ENCODE peak calls at places on chromosomes 12 and 14, in ten cellular contexts. U is CD4-positive, alpha-beta T cell; H is right lobe of liver; R is dorsolateral prefrontal cortex; J is RWPE1; W is CD4-positive, alpha-beta memory T cell; I is astrocyte; D is sigmoid colon; O is AG04450; B is breast epithelium. F is an unnamed sample.

GRCh38 chr12:23949212-23950010 is at the start of gene SOX5:
- DNase-seq in U (no peak), H (peak; percentile 19), R (peak; percentile 10), J (no peak), W (no peak), I (peak; percentile 75), D (peak; percentile 70), O (peak; percentile 33), B (no peak), F (no peak)

GRCh38 chr12:1911598-1912575 is 6.6 kb downstream of the CACNA2D4 start:
- DNase-seq in U (no peak), H (no peak), R (no peak), J (no peak), W (no peak), I (no peak), D (no peak), O (no peak), B (peak; percentile 33), F (no peak)

GRCh38 chr14:58919262-58919661 is 269.2 kb upstream of the DAAM1 start:
- DNase-seq in U (no peak), H (no peak), R (no peak), J (no peak), W (no peak), I (no peak), D (no peak), O (no peak), B (no peak), F (no peak)

GRCh38 chr14:104664588-104664987 is 24.8 kb upstream of the INF2 start:
- DNase-seq in U (no peak), H (no peak), R (no peak), J (no peak), W (no peak), I (no peak), D (no peak), O (no peak), B (no peak), F (no peak)

GRCh38 chr12:77232045-77232444 is 166.7 kb upstream of the E2F7 start:
- DNase-seq in U (no peak), H (no peak), R (no peak), J (no peak), W (no peak), I (peak; percentile 74), D (no peak), O (peak; percentile 45), B (no peak), F (no peak)

GRCh38 chr14:103871596-103872480 is 24.5 kb upstream of the PPP1R13B start:
- DNase-seq in U (peak; percentile 53), H (peak; percentile 85), R (no peak), J (peak; percentile 80), W (peak; percentile 61), I (no peak), D (no peak), O (no peak), B (no peak), F (no peak)

GRCh38 chr14:23078692-23079116 is 16.2 kb downstream of the ACIN1 start:
- DNase-seq in U (no peak), H (peak; percentile 76), R (no peak), J (peak; percentile 77), W (no peak), I (peak; percentile 91), D (peak; percentile 92), O (peak; percentile 87), B (no peak), F (no peak)

GRCh38 chr12:48630346-48630745 is 51.7 kb downstream of the KANSL2 start:
- DNase-seq in U (no peak), H (no peak), R (no peak), J (no peak), W (no peak), I (no peak), D (no peak), O (no peak), B (no peak), F (no peak)

GRCh38 chr12:125013816-125014442 is 20.5 kb downstream of the BRI3BP start:
- DNase-seq in U (no peak), H (no peak), R (no peak), J (no peak), W (no peak), I (no peak), D (no peak), O (no peak), B (no peak), F (no peak)

GRCh38 chr12:125017801-125018200 is 24.4 kb downstream of the BRI3BP start:
- DNase-seq in U (no peak), H (no peak), R (no peak), J (no peak), W (no peak), I (no peak), D (no peak), O (no peak), B (no peak), F (no peak)

GRCh38 chr12:125014526-125014925 is 21.1 kb downstream of the BRI3BP start:
- DNase-seq in U (no peak), H (no peak), R (no peak), J (no peak), W (no peak), I (no peak), D (no peak), O (no peak), B (no peak), F (no peak)

GRCh38 chr12:125018356-125018755 is 24.9 kb downstream of the BRI3BP start:
- DNase-seq in U (no peak), H (no peak), R (no peak), J (no peak), W (no peak), I (no peak), D (no peak), O (no peak), B (no peak), F (no peak)

DNA sequence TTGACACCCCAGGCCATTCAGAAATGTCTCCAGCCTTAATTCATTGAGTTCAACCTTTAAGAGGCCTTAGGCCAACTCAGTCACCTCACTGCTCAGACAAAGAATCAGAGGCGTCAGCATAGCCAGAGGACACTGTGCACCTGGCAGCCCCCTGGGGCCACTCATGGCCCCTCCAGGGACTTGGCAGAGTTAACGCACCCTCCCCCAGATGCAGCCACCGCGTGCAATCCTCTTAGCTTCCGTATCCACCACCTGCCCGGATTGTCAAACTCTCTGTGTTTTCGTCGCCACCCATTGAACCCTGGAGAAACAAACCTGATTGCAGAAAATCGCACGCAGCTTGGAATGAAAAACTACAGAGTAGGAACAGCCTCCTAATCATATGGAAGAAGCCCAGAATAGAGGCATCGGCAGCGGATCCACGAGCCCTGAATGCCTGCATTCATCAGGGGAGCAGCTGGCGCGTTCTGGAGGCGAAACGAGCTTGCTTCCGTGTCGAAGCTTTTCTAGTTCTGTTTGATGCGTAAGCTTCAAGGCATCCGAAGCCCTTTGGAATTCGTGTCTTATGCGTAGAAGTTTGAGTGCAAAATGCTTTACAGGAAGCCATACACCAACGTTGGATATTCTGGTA is 22.4 kb downstream of the BRI3BP start:
- DNase-seq in U (no peak), H (no peak), R (peak; percentile 56), J (no peak), W (no peak), I (peak; percentile 70), D (no peak), O (no peak), B (no peak), F (no peak)
- H3K27ac ChIP-seq in U (no peak overlapping the region), H (no peak overlapping the region), R (peak overlapping the region; percentile 70), J (no peak overlapping the region), W (no peak overlapping the region), I (no peak overlapping the region), D (no peak overlapping the region), O (no peak overlapping the region), B (no peak overlapping the region), F (peak overlapping the region; percentile 82)

DNA sequence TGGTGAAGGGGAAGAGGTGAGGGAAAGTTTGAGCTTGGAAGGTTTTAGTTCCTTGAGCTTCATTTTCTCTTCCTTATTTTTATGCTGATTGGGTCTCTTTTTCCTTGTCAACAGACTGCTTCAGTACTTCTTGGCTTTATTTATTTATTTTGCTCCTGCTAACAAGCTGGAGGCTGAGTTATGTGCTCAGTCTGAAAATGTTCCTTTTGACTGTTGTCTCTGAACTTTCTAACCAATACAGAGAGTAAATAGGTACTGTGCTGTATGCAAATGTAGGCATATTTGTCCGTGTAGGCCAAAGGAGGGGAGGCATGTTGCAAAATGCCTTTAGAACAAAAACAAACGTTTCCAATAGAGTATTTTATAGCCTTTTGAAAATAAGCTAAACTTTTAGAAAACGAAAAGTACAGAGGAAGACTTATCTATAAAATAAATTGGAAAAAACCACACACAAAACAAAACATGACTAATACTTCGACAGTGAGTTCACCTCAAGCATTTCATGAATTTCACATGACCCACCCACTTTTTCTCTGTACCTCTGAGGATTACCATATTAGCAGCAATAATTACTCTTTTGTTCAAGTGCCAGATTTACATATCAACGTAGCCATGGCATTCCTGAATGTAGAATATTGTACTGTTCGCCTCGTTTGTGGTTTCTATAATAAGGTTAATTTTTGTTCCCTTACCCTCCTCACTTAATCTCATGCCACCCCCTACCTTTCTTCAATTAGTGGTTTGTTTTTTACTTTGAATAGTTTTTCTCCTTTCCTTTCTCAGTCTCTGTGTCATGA is 4.7 kb upstream of the CREBL2 start:
- DNase-seq in U (no peak), H (no peak), R (no peak), J (peak; percentile 55), W (no peak), I (peak; percentile 91), D (no peak), O (no peak), B (no peak), F (no peak)
- H3K27ac ChIP-seq in U (no peak overlapping the region), H (no peak overlapping the region), R (peak overlapping the region; percentile 21), J (no peak overlapping the region), W (no peak overlapping the region), I (peak overlapping the region; percentile 54), D (no peak overlapping the region), O (no peak overlapping the region), B (peak overlapping the region; percentile 69), F (peak overlapping the region; percentile 46)

DNA sequence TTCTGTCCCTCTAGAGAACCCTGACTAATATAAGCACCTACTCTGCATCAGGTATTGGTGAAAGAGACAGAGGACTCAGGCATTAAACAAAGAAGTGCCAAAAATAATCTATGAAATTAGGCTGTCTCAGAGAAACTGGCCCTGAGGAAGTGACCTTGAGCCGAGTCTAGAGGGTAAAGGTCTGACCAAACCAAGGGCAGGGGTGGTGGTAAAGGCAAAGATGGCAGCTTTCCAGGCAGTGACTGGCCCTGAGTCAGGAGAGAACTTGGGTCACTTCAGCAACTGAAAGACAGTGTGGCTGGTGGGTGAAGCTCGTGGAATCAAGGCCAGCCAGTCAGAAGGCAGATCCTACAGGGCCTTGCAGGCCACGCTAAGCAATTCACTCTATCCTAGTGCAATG is 30.6 kb downstream of the CDKL1 start:
- DNase-seq in U (no peak), H (no peak), R (no peak), J (no peak), W (no peak), I (no peak), D (no peak), O (no peak), B (no peak), F (no peak)
- H3K27ac ChIP-seq in U (no peak overlapping the region), H (no peak overlapping the region), R (no peak overlapping the region), J (no peak overlapping the region), W (no peak overlapping the region), I (no peak overlapping the region), D (no peak overlapping the region), O (no peak overlapping the region), B (no peak overlapping the region), F (no peak overlapping the region)

GRCh38 chr12:21884942-21885341 is 56.3 kb downstream of the ABCC9 start:
- DNase-seq in U (no peak), H (no peak), R (no peak), J (no peak), W (no peak), I (no peak), D (no peak), O (no peak), B (no peak), F (no peak)

GRCh38 chr12:21882635-21883034 is 58.6 kb downstream of the ABCC9 start:
- DNase-seq in U (no peak), H (no peak), R (no peak), J (no peak), W (no peak), I (no peak), D (no peak), O (no peak), B (no peak), F (no peak)

GRCh38 chr12:21877583-21877982 is 63.6 kb downstream of the ABCC9 start:
- DNase-seq in U (no peak), H (no peak), R (no peak), J (no peak), W (no peak), I (no peak), D (no peak), O (no peak), B (no peak), F (no peak)

GRCh38 chr12:21881950-21882349 is 59.3 kb downstream of the ABCC9 start:
- DNase-seq in U (no peak), H (peak; percentile 26), R (no peak), J (no peak), W (no peak), I (no peak), D (no peak), O (no peak), B (no peak), F (no peak)

GRCh38 chr12:21879312-21879711 is 61.9 kb downstream of the ABCC9 start:
- DNase-seq in U (no peak), H (no peak), R (no peak), J (no peak), W (no peak), I (no peak), D (no peak), O (no peak), B (no peak), F (no peak)
- H3K27ac ChIP-seq in U (no peak overlapping the region), H (peak overlapping the region; percentile 62), R (no peak overlapping the region), J (no peak overlapping the region), W (no peak overlapping the region), I (no peak overlapping the region), D (no peak overlapping the region), O (no peak overlapping the region), B (no peak overlapping the region), F (no peak overlapping the region)

F was measured in substantia nigra.